ENCODE peak calls at places on chromosomes 11 and 22, in four cellular contexts. One of them, this sample, is unnamed.

GRCh38 chr22:39625554-39626537 is 55.3 kb downstream of the CACNA1I start:
- DNase-seq in HepG2: no peak
- DNase-seq in K562: peak; percentile 82
- DNase-seq in GM12878: no peak
- DNase-seq in this sample: peak; percentile 46

GRCh38 chr11:32448232-32448631 is 12.9 kb upstream of the WT1 start:
- DNase-seq in HepG2: peak; percentile 31
- DNase-seq in K562: peak; percentile 69
- DNase-seq in GM12878: peak; percentile 9
- DNase-seq in this sample: no peak

GRCh38 chr11:1165256-1166041 is 7.7 kb downstream of the MUC5AC start:
- DNase-seq in HepG2: no peak
- DNase-seq in K562: no peak
- DNase-seq in GM12878: no peak
- DNase-seq in this sample: peak; percentile 9

GRCh38 chr22:50298937-50299656 is 8.3 kb downstream of the PLXNB2 start:
- DNase-seq in HepG2: no peak
- DNase-seq in K562: no peak
- DNase-seq in GM12878: no peak
- DNase-seq in this sample: no peak

GRCh38 chr22:30695871-30696655 is 1.4 kb downstream of the OSBP2 start:
- DNase-seq in HepG2: no peak
- DNase-seq in K562: no peak
- DNase-seq in GM12878: no peak
- DNase-seq in this sample: no peak

GRCh38 chr11:80103149-80103859 is 662.5 kb upstream of the TENM4 start:
- DNase-seq in HepG2: peak; percentile 15
- DNase-seq in K562: no peak
- DNase-seq in GM12878: no peak
- DNase-seq in this sample: no peak

GRCh38 chr22:49672013-49672516 is 155.6 kb downstream of the BRD1 start:
- DNase-seq in HepG2: no peak
- DNase-seq in K562: no peak
- DNase-seq in GM12878: no peak
- DNase-seq in this sample: no peak

GRCh38 chr11:73374130-73374529 is 2.1 kb upstream of the RELT start:
- DNase-seq in HepG2: no peak
- DNase-seq in K562: no peak
- DNase-seq in GM12878: no peak
- DNase-seq in this sample: no peak

GRCh38 chr11:13955971-13956421 is 6.5 kb upstream of the SPON1 start:
- DNase-seq in HepG2: peak; percentile 58
- DNase-seq in K562: peak; percentile 40
- DNase-seq in GM12878: no peak
- DNase-seq in this sample: peak; percentile 52

GRCh38 chr22:41578114-41578513 is 11.5 kb downstream of the PMM1 start:
- DNase-seq in HepG2: no peak
- DNase-seq in K562: no peak
- DNase-seq in GM12878: no peak
- DNase-seq in this sample: no peak

DNA sequence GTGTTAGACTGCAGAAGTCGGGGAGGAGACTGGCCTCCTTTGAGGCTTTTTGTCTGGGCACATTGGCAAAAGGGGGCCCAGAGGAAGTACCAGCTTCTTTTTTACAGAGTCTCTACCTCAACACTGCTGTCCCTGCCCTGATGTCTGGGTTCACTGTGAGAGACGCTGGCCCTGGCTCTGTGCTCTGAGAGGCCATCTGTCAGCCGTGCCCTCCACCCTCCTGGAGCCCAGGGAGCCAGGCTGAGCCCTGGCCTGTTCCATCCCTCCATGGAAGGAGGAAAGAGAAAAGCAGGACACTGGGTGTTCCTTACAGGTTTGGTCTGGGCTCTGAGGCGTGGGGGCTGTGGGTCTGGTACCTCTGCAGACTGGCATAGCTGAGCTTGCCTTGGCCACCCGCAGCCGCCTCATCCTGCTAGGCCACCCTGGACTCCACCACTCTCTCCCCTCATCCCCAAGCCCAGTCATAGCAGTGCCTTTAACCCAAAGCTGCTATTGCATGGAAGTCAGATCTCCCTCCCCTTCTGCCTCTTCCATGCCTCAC is 105.5 kb upstream of the PARVA start:
- DNase-seq in HepG2: no peak
- DNase-seq in K562: no peak
- DNase-seq in GM12878: no peak
- DNase-seq in this sample: no peak
- TF ChIP-seq CREM in HepG2: no peak
- TF ChIP-seq CREM in K562: no peak
- TF ChIP-seq CREM in GM12878: no peak
- TF ChIP-seq CREM in this sample: no peak

GRCh38 chr11:15059132-15059531 is 14.3 kb upstream of the CALCB start:
- DNase-seq in HepG2: no peak
- DNase-seq in K562: no peak
- DNase-seq in GM12878: no peak
- DNase-seq in this sample: no peak
- TF ChIP-seq CREM in HepG2: no peak
- TF ChIP-seq CREM in K562: no peak
- TF ChIP-seq CREM in GM12878: no peak
- TF ChIP-seq CREM in this sample: no peak

GRCh38 chr11:37532271-37532670 is 934.2 kb upstream of the RAG2 start:
- DNase-seq in HepG2: no peak
- DNase-seq in K562: no peak
- DNase-seq in GM12878: no peak
- DNase-seq in this sample: no peak
- TF ChIP-seq CREM in HepG2: no peak
- TF ChIP-seq CREM in K562: no peak
- TF ChIP-seq CREM in GM12878: no peak
- TF ChIP-seq CREM in this sample: no peak

GRCh38 chr11:66100272-66101037 is 30.4 kb downstream of the PACS1 start:
- DNase-seq in HepG2: no peak
- DNase-seq in K562: no peak
- DNase-seq in GM12878: no peak
- DNase-seq in this sample: no peak
- TF ChIP-seq CREM in HepG2: no peak
- TF ChIP-seq CREM in K562: no peak
- TF ChIP-seq CREM in GM12878: no peak
- TF ChIP-seq CREM in this sample: no peak

DNA sequence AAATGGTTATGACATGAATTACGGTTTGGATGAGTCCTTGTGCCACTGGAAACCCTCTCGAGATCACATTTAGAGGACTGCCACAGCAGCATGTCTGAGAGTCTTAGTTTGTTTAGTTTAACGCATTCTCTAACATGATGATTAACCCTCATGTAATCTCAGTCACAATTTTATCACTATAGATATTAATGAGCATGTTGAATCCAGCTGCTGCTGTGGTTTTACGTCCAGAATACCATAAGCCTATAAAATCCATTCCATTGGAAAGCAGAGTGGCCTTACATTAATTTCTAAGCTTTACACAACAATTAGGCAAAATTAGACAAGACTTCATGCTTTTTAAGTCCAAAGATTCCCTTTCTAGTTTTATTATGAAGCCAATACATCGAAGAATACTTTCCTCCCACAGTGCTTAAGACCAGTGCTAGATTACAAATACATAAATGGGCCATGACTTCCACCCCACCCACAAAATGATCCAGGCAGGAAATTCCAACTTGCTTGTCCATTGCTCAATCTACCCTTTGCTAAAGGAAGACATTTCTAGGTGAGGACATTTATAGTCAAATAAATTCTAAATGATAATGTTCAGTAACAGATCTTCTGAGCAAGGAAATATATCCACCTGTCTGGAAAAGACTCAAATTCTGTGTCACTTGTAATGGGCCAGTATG is 3.5 kb upstream of the ELMOD1 start:
- DNase-seq in HepG2: no peak
- DNase-seq in K562: no peak
- DNase-seq in GM12878: no peak
- DNase-seq in this sample: no peak
- TF ChIP-seq CREM in HepG2: no peak
- TF ChIP-seq CREM in K562: no peak
- TF ChIP-seq CREM in GM12878: no peak
- TF ChIP-seq CREM in this sample: no peak

GRCh38 chr11:114317738-114318137 is 21.5 kb downstream of the NNMT start:
- DNase-seq in HepG2: no peak
- DNase-seq in K562: peak; percentile 53
- DNase-seq in GM12878: no peak
- DNase-seq in this sample: peak; percentile 65
- TF ChIP-seq CREM in HepG2: no peak
- TF ChIP-seq CREM in K562: no peak
- TF ChIP-seq CREM in GM12878: no peak
- TF ChIP-seq CREM in this sample: no peak

GRCh38 chr11:74849525-74850391 is 99.1 kb downstream of the XRRA1 start:
- DNase-seq in HepG2: peak; percentile 95
- DNase-seq in K562: no peak
- DNase-seq in GM12878: no peak
- DNase-seq in this sample: peak; percentile 56
- TF ChIP-seq CREM in HepG2: peak; percentile 66
- TF ChIP-seq CREM in K562: no peak
- TF ChIP-seq CREM in GM12878: no peak
- TF ChIP-seq CREM in this sample: no peak

GRCh38 chr22:24450600-24450999 is 23.2 kb downstream of the ADORA2A start:
- DNase-seq in HepG2: no peak
- DNase-seq in K562: no peak
- DNase-seq in GM12878: no peak
- DNase-seq in this sample: no peak
- TF ChIP-seq CREM in HepG2: no peak
- TF ChIP-seq CREM in K562: no peak
- TF ChIP-seq CREM in GM12878: no peak
- TF ChIP-seq CREM in this sample: no peak

This sample was measured in WTC11.